ENCODE peak calls at places on chromosome 14, in seven cellular contexts. One of them, this sample, is unnamed.

GRCh38 chr14:88597601-88598000 is 34.8 kb downstream of the ZC3H14 start:
- DNase-seq in A172: no peak
- DNase-seq in stimulated activated CD4-positive, alpha-beta T cell treated with anti-CD3 and anti-CD28 coated beads, Interleukin-1b, Interleukin-23, amount 100 ng/mL, for 48 hours: no peak
- DNase-seq in HEK293T: no peak
- DNase-seq in NCI-H1436: no peak
- DNase-seq in AML-193: no peak
- DNase-seq in transverse colon: no peak
- DNase-seq in this sample: no peak

GRCh38 chr14:90273532-90273931 is 17.2 kb downstream of the PSMC1 start:
- DNase-seq in A172: no peak
- DNase-seq in stimulated activated CD4-positive, alpha-beta T cell treated with anti-CD3 and anti-CD28 coated beads, Interleukin-1b, Interleukin-23, amount 100 ng/mL, for 48 hours: no peak
- DNase-seq in HEK293T: no peak
- DNase-seq in NCI-H1436: no peak
- DNase-seq in AML-193: no peak
- DNase-seq in transverse colon: no peak
- DNase-seq in this sample: no peak

GRCh38 chr14:32728526-32728925 is 210.2 kb upstream of the NPAS3 start:
- DNase-seq in A172: no peak
- DNase-seq in stimulated activated CD4-positive, alpha-beta T cell treated with anti-CD3 and anti-CD28 coated beads, Interleukin-1b, Interleukin-23, amount 100 ng/mL, for 48 hours: no peak
- DNase-seq in HEK293T: no peak
- DNase-seq in NCI-H1436: no peak
- DNase-seq in AML-193: no peak
- DNase-seq in transverse colon: no peak
- DNase-seq in this sample: no peak

GRCh38 chr14:100893228-100893601 is 10.3 kb downstream of the RTL1 start:
- DNase-seq in A172: no peak
- DNase-seq in stimulated activated CD4-positive, alpha-beta T cell treated with anti-CD3 and anti-CD28 coated beads, Interleukin-1b, Interleukin-23, amount 100 ng/mL, for 48 hours: no peak
- DNase-seq in HEK293T: no peak
- DNase-seq in NCI-H1436: no peak
- DNase-seq in AML-193: no peak
- DNase-seq in transverse colon: no peak
- DNase-seq in this sample: no peak

GRCh38 chr14:74638066-74638465 is 26.0 kb upstream of the LTBP2 start:
- DNase-seq in A172: no peak
- DNase-seq in stimulated activated CD4-positive, alpha-beta T cell treated with anti-CD3 and anti-CD28 coated beads, Interleukin-1b, Interleukin-23, amount 100 ng/mL, for 48 hours: no peak
- DNase-seq in HEK293T: no peak
- DNase-seq in NCI-H1436: no peak
- DNase-seq in AML-193: no peak
- DNase-seq in transverse colon: no peak
- DNase-seq in this sample: no peak

GRCh38 chr14:102192840-102193502 is 53.3 kb downstream of the WDR20 start:
- DNase-seq in A172: no peak
- DNase-seq in stimulated activated CD4-positive, alpha-beta T cell treated with anti-CD3 and anti-CD28 coated beads, Interleukin-1b, Interleukin-23, amount 100 ng/mL, for 48 hours: no peak
- DNase-seq in HEK293T: no peak
- DNase-seq in NCI-H1436: no peak
- DNase-seq in AML-193: no peak
- DNase-seq in transverse colon: no peak
- DNase-seq in this sample: no peak

GRCh38 chr14:53591816-53592215 is 364.8 kb downstream of the BMP4 start:
- DNase-seq in A172: no peak
- DNase-seq in stimulated activated CD4-positive, alpha-beta T cell treated with anti-CD3 and anti-CD28 coated beads, Interleukin-1b, Interleukin-23, amount 100 ng/mL, for 48 hours: no peak
- DNase-seq in HEK293T: no peak
- DNase-seq in NCI-H1436: no peak
- DNase-seq in AML-193: no peak
- DNase-seq in transverse colon: no peak
- DNase-seq in this sample: no peak

GRCh38 chr14:94028450-94028826 is 2.3 kb downstream of the OTUB2 start:
- DNase-seq in A172: peak
- DNase-seq in stimulated activated CD4-positive, alpha-beta T cell treated with anti-CD3 and anti-CD28 coated beads, Interleukin-1b, Interleukin-23, amount 100 ng/mL, for 48 hours: no peak
- DNase-seq in HEK293T: no peak
- DNase-seq in NCI-H1436: no peak
- DNase-seq in AML-193: no peak
- DNase-seq in transverse colon: no peak
- DNase-seq in this sample: no peak

GRCh38 chr14:94089479-94089878 is 8.4 kb downstream of the IFI27L1 start:
- DNase-seq in A172: peak
- DNase-seq in stimulated activated CD4-positive, alpha-beta T cell treated with anti-CD3 and anti-CD28 coated beads, Interleukin-1b, Interleukin-23, amount 100 ng/mL, for 48 hours: no peak
- DNase-seq in HEK293T: no peak
- DNase-seq in NCI-H1436: no peak
- DNase-seq in AML-193: no peak
- DNase-seq in transverse colon: no peak
- DNase-seq in this sample: no peak

GRCh38 chr14:53710615-53711014 is 246.0 kb downstream of the BMP4 start:
- DNase-seq in A172: peak
- DNase-seq in stimulated activated CD4-positive, alpha-beta T cell treated with anti-CD3 and anti-CD28 coated beads, Interleukin-1b, Interleukin-23, amount 100 ng/mL, for 48 hours: no peak
- DNase-seq in HEK293T: no peak
- DNase-seq in NCI-H1436: no peak
- DNase-seq in AML-193: no peak
- DNase-seq in transverse colon: no peak
- DNase-seq in this sample: no peak

This sample was measured in NCI-H2081.